ENCODE peak calls at places on chromosomes 5 and 9, in eight cellular contexts. One of them, this sample, is unnamed.
A peak's percentile ranks its signal among the peaks of the same experiment; 100 is the strongest.

GRCh38 chr9:32255026-32255425 is 129.4 kb upstream of the ACO1 start:
- DNase-seq in coronary artery: no peak
- DNase-seq in psoas muscle: no peak
- DNase-seq in progenitor cell of endocrine pancreas: no peak
- DNase-seq in GM12865: no peak
- DNase-seq in AG09319: no peak
- DNase-seq in A549: no peak
- DNase-seq in neural progenitor cell: no peak
- DNase-seq in this sample: no peak

GRCh38 chr9:133683494-133684460 is 47.6 kb downstream of the DBH start:
- DNase-seq in coronary artery: no peak
- DNase-seq in A549: no peak
- DNase-seq in progenitor cell of endocrine pancreas: no peak
- DNase-seq in AG09319: no peak
- DNase-seq in psoas muscle: peak; percentile 82
- DNase-seq in GM12865: peak; percentile 15
- DNase-seq in neural progenitor cell: no peak
- DNase-seq in this sample: no peak

GRCh38 chr5:10853144-10853543 is 92.1 kb upstream of the DAP start:
- DNase-seq in neural progenitor cell: no peak
- DNase-seq in GM12865: no peak
- DNase-seq in AG09319: no peak
- DNase-seq in coronary artery: no peak
- DNase-seq in A549: no peak
- DNase-seq in psoas muscle: no peak
- DNase-seq in progenitor cell of endocrine pancreas: no peak
- DNase-seq in this sample: no peak

GRCh38 chr9:6356441-6356840 is 28.3 kb downstream of the TPD52L3 start:
- DNase-seq in neural progenitor cell: no peak
- DNase-seq in psoas muscle: no peak
- DNase-seq in progenitor cell of endocrine pancreas: no peak
- DNase-seq in AG09319: no peak
- DNase-seq in A549: no peak
- DNase-seq in GM12865: no peak
- DNase-seq in coronary artery: no peak
- DNase-seq in this sample: no peak

GRCh38 chr5:146344155-146345118 is 5.8 kb downstream of the POU4F3 start:
- DNase-seq in GM12865: no peak
- DNase-seq in psoas muscle: no peak
- DNase-seq in A549: no peak
- DNase-seq in coronary artery: no peak
- DNase-seq in progenitor cell of endocrine pancreas: no peak
- DNase-seq in neural progenitor cell: peak; percentile 95
- DNase-seq in AG09319: no peak
- DNase-seq in this sample: no peak

GRCh38 chr9:4010309-4010708 is 289.6 kb downstream of the GLIS3 start:
- DNase-seq in A549: no peak
- DNase-seq in psoas muscle: no peak
- DNase-seq in progenitor cell of endocrine pancreas: no peak
- DNase-seq in coronary artery: no peak
- DNase-seq in neural progenitor cell: no peak
- DNase-seq in AG09319: no peak
- DNase-seq in GM12865: no peak
- DNase-seq in this sample: no peak

GRCh38 chr5:150465926-150466325 is 16.4 kb upstream of the RPS14 start:
- DNase-seq in A549: no peak
- DNase-seq in GM12865: no peak
- DNase-seq in coronary artery: no peak
- DNase-seq in progenitor cell of endocrine pancreas: no peak
- DNase-seq in AG09319: no peak
- DNase-seq in neural progenitor cell: no peak
- DNase-seq in psoas muscle: no peak
- DNase-seq in this sample: no peak

GRCh38 chr9:83981126-83981871 is 694 bp downstream of the RMI1 start:
- DNase-seq in GM12865: peak; percentile 60
- DNase-seq in A549: peak; percentile 51
- DNase-seq in progenitor cell of endocrine pancreas: no peak
- DNase-seq in psoas muscle: no peak
- DNase-seq in neural progenitor cell: peak; percentile 53
- DNase-seq in coronary artery: no peak
- DNase-seq in AG09319: no peak
- DNase-seq in this sample: peak; percentile 47

GRCh38 chr9:128809831-128810230 is 8.5 kb upstream of the ENDOG start:
- DNase-seq in psoas muscle: no peak
- DNase-seq in AG09319: no peak
- DNase-seq in coronary artery: no peak
- DNase-seq in neural progenitor cell: no peak
- DNase-seq in A549: no peak
- DNase-seq in progenitor cell of endocrine pancreas: no peak
- DNase-seq in GM12865: no peak
- DNase-seq in this sample: no peak
- TF ChIP-seq CTCF in psoas muscle: no peak
- TF ChIP-seq CTCF in AG09319: no peak
- TF ChIP-seq CTCF in coronary artery: no peak
- TF ChIP-seq CTCF in neural progenitor cell: peak; percentile 22
- TF ChIP-seq CTCF in A549: no peak
- TF ChIP-seq CTCF in progenitor cell of endocrine pancreas: no peak
- TF ChIP-seq CTCF in GM12865: no peak
- TF ChIP-seq CTCF in this sample: no peak

DNA sequence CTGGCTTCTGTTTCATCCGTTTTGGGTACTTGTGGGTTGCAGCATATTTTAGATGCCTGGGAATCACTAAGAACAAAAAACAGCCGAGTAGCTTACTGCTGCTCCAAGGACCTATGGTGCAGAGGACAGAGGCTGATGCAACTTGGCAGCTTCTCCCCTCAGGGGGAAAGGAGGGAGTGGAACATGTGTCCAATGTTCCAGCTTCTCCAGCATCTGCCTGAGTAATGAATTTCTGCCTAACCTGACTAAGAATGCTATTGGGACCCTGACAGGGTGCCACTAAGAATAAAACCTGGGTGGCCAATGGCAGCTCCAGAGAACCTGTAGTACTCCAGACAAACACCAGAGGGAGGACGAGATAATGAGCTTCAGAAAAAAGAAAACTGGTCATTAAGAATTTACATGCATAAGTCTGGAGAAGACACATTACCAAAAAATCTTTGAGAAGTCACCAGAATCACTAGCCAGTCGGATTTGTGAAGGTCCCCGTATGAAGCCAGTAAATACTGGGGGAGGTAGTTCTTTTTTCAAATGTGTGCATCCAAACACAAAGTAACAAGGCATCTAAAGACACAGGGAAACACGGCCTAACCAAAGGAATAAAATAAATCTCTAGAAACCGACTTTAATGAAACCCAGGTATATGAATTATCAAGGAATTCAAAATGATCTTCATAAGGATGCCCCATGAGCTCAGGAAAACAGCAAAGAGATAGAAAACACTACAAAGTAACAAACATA is 293.5 kb downstream of the HINT1 start:
- DNase-seq in progenitor cell of endocrine pancreas: no peak
- DNase-seq in AG09319: peak; percentile 31
- DNase-seq in neural progenitor cell: peak; percentile 42
- DNase-seq in GM12865: peak; percentile 51
- DNase-seq in A549: peak; percentile 20
- DNase-seq in coronary artery: no peak
- DNase-seq in psoas muscle: peak; percentile 81
- DNase-seq in this sample: peak; percentile 28
- TF ChIP-seq CTCF in progenitor cell of endocrine pancreas: peak; percentile 58
- TF ChIP-seq CTCF in AG09319: peak; percentile 59
- TF ChIP-seq CTCF in neural progenitor cell: peak; percentile 65
- TF ChIP-seq CTCF in GM12865: peak; percentile 69
- TF ChIP-seq CTCF in A549: peak; percentile 45
- TF ChIP-seq CTCF in coronary artery: no peak
- TF ChIP-seq CTCF in psoas muscle: peak; percentile 28
- TF ChIP-seq CTCF in this sample: peak; percentile 56

GRCh38 chr5:54895816-54896341 is 89.5 kb downstream of the ESM1 start:
- DNase-seq in neural progenitor cell: peak; percentile 58
- DNase-seq in A549: peak; percentile 49
- DNase-seq in AG09319: no peak
- DNase-seq in progenitor cell of endocrine pancreas: no peak
- DNase-seq in coronary artery: no peak
- DNase-seq in psoas muscle: no peak
- DNase-seq in GM12865: peak; percentile 10
- DNase-seq in this sample: no peak
- TF ChIP-seq CTCF in neural progenitor cell: peak; percentile 63
- TF ChIP-seq CTCF in A549: peak; percentile 52
- TF ChIP-seq CTCF in AG09319: peak; percentile 70
- TF ChIP-seq CTCF in progenitor cell of endocrine pancreas: peak; percentile 62
- TF ChIP-seq CTCF in coronary artery: no peak
- TF ChIP-seq CTCF in psoas muscle: peak; percentile 50
- TF ChIP-seq CTCF in GM12865: peak; percentile 13
- TF ChIP-seq CTCF in this sample: no peak

GRCh38 chr9:108333406-108334031 is 522.3 kb downstream of the ACTL7B start:
- DNase-seq in A549: no peak
- DNase-seq in psoas muscle: no peak
- DNase-seq in progenitor cell of endocrine pancreas: no peak
- DNase-seq in GM12865: no peak
- DNase-seq in neural progenitor cell: no peak
- DNase-seq in AG09319: no peak
- DNase-seq in coronary artery: no peak
- DNase-seq in this sample: no peak
- TF ChIP-seq CTCF in A549: no peak
- TF ChIP-seq CTCF in psoas muscle: no peak
- TF ChIP-seq CTCF in progenitor cell of endocrine pancreas: no peak
- TF ChIP-seq CTCF in GM12865: no peak
- TF ChIP-seq CTCF in neural progenitor cell: no peak
- TF ChIP-seq CTCF in AG09319: no peak
- TF ChIP-seq CTCF in coronary artery: no peak
- TF ChIP-seq CTCF in this sample: no peak

GRCh38 chr9:20356392-20357206 is 265.7 kb downstream of the MLLT3 start:
- DNase-seq in progenitor cell of endocrine pancreas: peak; percentile 30
- DNase-seq in AG09319: peak; percentile 74
- DNase-seq in neural progenitor cell: peak; percentile 89
- DNase-seq in coronary artery: no peak
- DNase-seq in A549: peak; percentile 83
- DNase-seq in psoas muscle: peak; percentile 73
- DNase-seq in GM12865: peak; percentile 85
- DNase-seq in this sample: peak; percentile 54
- TF ChIP-seq CTCF in progenitor cell of endocrine pancreas: peak; percentile 74
- TF ChIP-seq CTCF in AG09319: peak; percentile 88
- TF ChIP-seq CTCF in neural progenitor cell: peak; percentile 88
- TF ChIP-seq CTCF in coronary artery: peak; percentile 38
- TF ChIP-seq CTCF in A549: peak; percentile 94
- TF ChIP-seq CTCF in psoas muscle: peak; percentile 65
- TF ChIP-seq CTCF in GM12865: peak; percentile 72
- TF ChIP-seq CTCF in this sample: peak; percentile 75

DNA sequence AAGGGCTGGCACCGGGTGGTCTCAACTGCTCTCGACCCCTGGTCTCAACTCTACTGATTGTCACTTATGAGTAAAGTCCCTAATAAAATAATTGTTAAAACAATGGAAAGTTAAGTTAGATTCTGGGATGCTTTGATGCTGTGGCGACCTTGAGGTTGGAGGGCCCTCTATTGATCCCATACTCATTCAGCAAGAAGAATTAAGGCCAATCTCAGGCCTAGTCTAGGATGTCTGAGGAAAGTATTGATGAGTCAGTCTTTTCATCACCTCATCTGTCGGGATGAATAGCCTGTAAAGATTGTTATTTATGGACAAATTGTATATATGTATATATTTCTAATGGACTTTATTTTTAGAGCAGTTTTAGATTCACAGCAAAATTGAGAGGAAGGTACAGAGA is 50.8 kb downstream of the WDR36 start:
- DNase-seq in progenitor cell of endocrine pancreas: no peak
- DNase-seq in AG09319: no peak
- DNase-seq in GM12865: no peak
- DNase-seq in coronary artery: no peak
- DNase-seq in psoas muscle: no peak
- DNase-seq in neural progenitor cell: no peak
- DNase-seq in A549: no peak
- DNase-seq in this sample: no peak
- TF ChIP-seq CTCF in progenitor cell of endocrine pancreas: no peak
- TF ChIP-seq CTCF in AG09319: peak; percentile 10
- TF ChIP-seq CTCF in GM12865: no peak
- TF ChIP-seq CTCF in coronary artery: no peak
- TF ChIP-seq CTCF in psoas muscle: no peak
- TF ChIP-seq CTCF in neural progenitor cell: no peak
- TF ChIP-seq CTCF in A549: no peak
- TF ChIP-seq CTCF in this sample: peak; percentile 32

GRCh38 chr5:91252916-91253315 is 130.2 kb downstream of the ARRDC3 start:
- DNase-seq in AG09319: no peak
- DNase-seq in coronary artery: no peak
- DNase-seq in progenitor cell of endocrine pancreas: no peak
- DNase-seq in psoas muscle: no peak
- DNase-seq in A549: no peak
- DNase-seq in neural progenitor cell: no peak
- DNase-seq in GM12865: no peak
- DNase-seq in this sample: no peak

GRCh38 chr5:91257301-91257700 is 125.8 kb downstream of the ARRDC3 start:
- DNase-seq in AG09319: no peak
- DNase-seq in coronary artery: no peak
- DNase-seq in progenitor cell of endocrine pancreas: no peak
- DNase-seq in A549: no peak
- DNase-seq in neural progenitor cell: no peak
- DNase-seq in psoas muscle: no peak
- DNase-seq in GM12865: no peak
- DNase-seq in this sample: no peak

GRCh38 chr5:91256142-91256524 is 127.0 kb downstream of the ARRDC3 start:
- DNase-seq in coronary artery: no peak
- DNase-seq in neural progenitor cell: no peak
- DNase-seq in A549: no peak
- DNase-seq in AG09319: no peak
- DNase-seq in GM12865: no peak
- DNase-seq in progenitor cell of endocrine pancreas: no peak
- DNase-seq in psoas muscle: no peak
- DNase-seq in this sample: no peak

DNA sequence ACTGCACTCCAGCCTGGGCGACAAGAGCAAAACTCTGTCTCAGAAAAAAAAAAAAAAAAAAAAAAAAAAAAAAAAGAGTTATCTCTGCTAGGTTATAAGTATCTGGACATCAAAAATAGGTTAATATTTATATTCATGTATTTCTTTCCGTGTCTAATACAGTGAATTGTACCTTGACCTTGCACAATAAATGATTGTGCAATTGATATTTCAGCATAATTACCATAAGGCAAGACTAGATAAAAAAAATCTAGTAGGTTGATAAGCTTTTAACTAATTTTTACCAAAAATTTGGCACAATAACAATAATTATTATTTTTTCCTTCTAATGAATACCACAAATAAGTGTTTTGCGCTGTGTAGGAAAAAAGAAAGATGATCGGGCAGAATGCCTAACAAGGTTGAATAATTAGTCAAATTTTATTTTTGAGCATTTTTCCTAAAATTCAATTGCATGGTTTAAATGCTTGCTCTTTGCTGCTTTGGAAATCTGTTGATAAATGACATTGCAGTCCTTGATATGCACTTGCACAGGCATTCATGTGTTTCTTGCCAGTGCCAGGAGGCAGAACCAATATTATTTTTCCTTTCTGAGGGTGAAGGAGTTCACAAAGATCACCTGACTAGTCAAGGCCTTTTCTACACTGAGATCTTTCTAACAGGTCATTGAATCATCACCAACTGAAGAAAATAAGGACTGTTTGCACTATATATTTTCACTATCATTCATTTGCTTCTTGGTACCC is 127.5 kb downstream of the ARRDC3 start:
- DNase-seq in AG09319: no peak
- DNase-seq in psoas muscle: no peak
- DNase-seq in progenitor cell of endocrine pancreas: no peak
- DNase-seq in GM12865: no peak
- DNase-seq in coronary artery: no peak
- DNase-seq in neural progenitor cell: no peak
- DNase-seq in A549: no peak
- DNase-seq in this sample: no peak
- TF ChIP-seq CTCF in AG09319: no peak
- TF ChIP-seq CTCF in psoas muscle: no peak
- TF ChIP-seq CTCF in progenitor cell of endocrine pancreas: no peak
- TF ChIP-seq CTCF in GM12865: no peak
- TF ChIP-seq CTCF in coronary artery: no peak
- TF ChIP-seq CTCF in neural progenitor cell: no peak
- TF ChIP-seq CTCF in A549: no peak
- TF ChIP-seq CTCF in this sample: no peak

This sample was measured in GM10248.